ENCODE peak calls at places on chromosomes 11 and 22, in ten cellular contexts. A, R, U, N, J, P, I, B, F and K are unnamed samples.

GRCh38 chr11:61837411-61838005 is 9.4 kb downstream of the FADS2 start:
- DNase-seq in F (no peak), N (no peak), P (no peak), U (no peak), A (no peak), B (no peak), J (no peak), R (no peak), I (peak; percentile 10), K (no peak)

GRCh38 chr11:1203505-1204271 is 19.2 kb upstream of the MUC5B start:
- DNase-seq in J (peak; percentile 78), U (no peak), A (peak; percentile 32), R (peak; percentile 65), F (no peak), P (peak; percentile 28), B (no peak), N (peak; percentile 5), I (peak; percentile 37), K (no peak)

GRCh38 chr22:49156662-49157285 is 670.9 kb downstream of the BRD1 start:
- DNase-seq in U (no peak), J (no peak), N (no peak), P (peak; percentile 39), F (no peak), R (no peak), A (peak; percentile 17), I (peak; percentile 57), B (no peak), K (no peak)

GRCh38 chr11:64921384-64921783 is 3.1 kb upstream of the PPP2R5B start:
- DNase-seq in F (no peak), U (no peak), A (no peak), N (no peak), J (no peak), I (no peak), B (no peak), R (peak; percentile 49), P (no peak), K (no peak)

GRCh38 chr22:19700790-19701419 is 13.4 kb upstream of the SEPTIN5 start:
- DNase-seq in I (no peak), R (no peak), A (no peak), J (no peak), U (no peak), N (no peak), P (peak; percentile 13), F (no peak), B (no peak), K (no peak)

GRCh38 chr11:102287963-102288744 is 29.1 kb upstream of the BIRC3 start:
- DNase-seq in U (peak; percentile 80), I (peak; percentile 80), A (peak; percentile 37), F (peak; percentile 67), R (no peak), B (no peak), J (no peak), P (peak; percentile 45), N (peak; percentile 70), K (peak; percentile 51)

GRCh38 chr11:33642461-33643166 is 58.0 kb downstream of the C11orf91 start:
- DNase-seq in U (peak; percentile 18), I (no peak), B (no peak), F (no peak), A (no peak), R (no peak), J (no peak), N (no peak), P (no peak), K (no peak)

GRCh38 chr22:29663230-29663826 is 56.5 kb upstream of the CABP7 start:
- DNase-seq in U (no peak), R (no peak), A (no peak), B (no peak), J (no peak), P (no peak), N (no peak), I (no peak), F (no peak), K (no peak)

GRCh38 chr11:12359761-12360160 is 17.6 kb upstream of the PARVA start:
- DNase-seq in P (no peak), B (no peak), F (no peak), R (no peak), I (no peak), U (no peak), A (no peak), N (no peak), J (no peak), K (no peak)

GRCh38 chr11:44726278-44727113 is at the start of gene TSPAN18:
- DNase-seq in B (no peak), J (peak; percentile 85), I (peak; percentile 88), P (no peak), R (peak; percentile 68), A (no peak), U (no peak), N (peak; percentile 49), F (no peak), K (peak; percentile 35)

GRCh38 chr11:112024178-112024777 is 930 bp upstream of the DLAT start:
- DNase-seq in U (no peak), R (no peak), N (peak; percentile 54), B (no peak), P (no peak), J (no peak), F (no peak), A (no peak), I (no peak), K (no peak)

GRCh38 chr11:27718853-27719574 is 18.8 kb upstream of the BDNF start:
- DNase-seq in U (peak; percentile 64), N (no peak), F (no peak), J (peak; percentile 77), R (no peak), P (no peak), I (peak; percentile 79), B (no peak), A (peak; percentile 12), K (no peak)

GRCh38 chr22:19723990-19724827 is 870 bp downstream of the GP1BB start:
- DNase-seq in N (peak; percentile 94), B (no peak), F (no peak), I (no peak), A (no peak), P (no peak), J (peak; percentile 86), U (peak; percentile 65), R (no peak), K (no peak)

GRCh38 chr22:24187731-24188644 is 6.7 kb downstream of the SUSD2 start:
- DNase-seq in I (peak; percentile 21), J (peak; percentile 78), U (no peak), P (no peak), B (no peak), R (peak; percentile 59), N (no peak), F (no peak), A (no peak), K (no peak)

GRCh38 chr11:11864803-11865202 is 23.0 kb downstream of the USP47 start:
- DNase-seq in N (no peak), I (no peak), U (no peak), P (no peak), R (no peak), A (no peak), F (no peak), J (no peak), B (no peak), K (no peak)

GRCh38 chr22:38177926-38178604 is 3.6 kb downstream of the PLA2G6 start:
- DNase-seq in I (no peak), U (peak; percentile 82), N (peak; percentile 27), J (no peak), P (peak; percentile 45), A (peak; percentile 51), B (no peak), R (peak; percentile 82), F (peak; percentile 64), K (peak; percentile 60)

DNA sequence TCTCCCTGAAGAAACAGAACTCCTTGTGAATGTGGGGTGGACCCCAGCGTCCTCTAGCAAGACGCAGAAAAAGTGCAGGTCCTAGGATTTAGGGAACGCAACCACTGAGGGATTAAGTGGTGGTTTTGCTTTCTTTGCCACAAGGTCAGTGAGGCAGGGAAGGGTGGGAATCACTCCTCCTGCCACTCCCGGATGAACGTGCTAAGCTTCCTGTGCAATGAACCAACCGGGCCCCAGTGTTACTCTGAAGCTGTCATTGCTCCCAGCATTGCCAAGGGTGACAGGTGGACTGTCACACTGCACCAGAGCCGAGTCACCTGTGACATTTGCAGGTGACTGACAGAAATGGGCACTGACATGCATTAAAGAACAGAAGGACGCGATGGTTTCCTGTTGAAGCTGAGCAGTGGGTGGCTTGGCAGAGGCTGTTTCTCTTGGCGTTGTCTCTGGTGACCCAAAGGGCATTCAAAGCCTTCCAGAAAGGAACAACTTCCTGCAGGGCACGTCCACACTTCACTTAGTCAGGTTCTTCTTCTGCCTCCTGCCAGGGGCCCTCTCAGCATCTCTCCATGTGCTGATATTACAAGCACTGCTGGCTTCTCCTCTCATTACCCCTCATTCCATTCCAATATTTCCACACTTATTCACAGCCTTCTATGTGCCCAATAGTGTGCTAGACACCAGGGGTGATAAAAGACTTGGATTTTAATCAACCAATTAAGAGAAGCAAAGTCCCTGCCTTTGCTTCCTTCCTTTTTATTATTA is 9.7 kb downstream of the KIRREL3 start:
- DNase-seq in I (no peak), J (no peak), R (no peak), A (no peak), U (no peak), B (no peak), P (no peak), F (no peak), N (no peak), K (no peak)
- TF ChIP-seq CTCF in I (no peak), J (no peak), R (no peak), A (peak; percentile 1), U (no peak), B (no peak), P (peak; percentile 47), F (no peak), N (peak; percentile 18), K (no peak)

GRCh38 chr11:43561832-43562231 is 118.7 kb upstream of the HSD17B12 start:
- DNase-seq in R (no peak), J (no peak), I (no peak), F (no peak), P (no peak), B (no peak), U (no peak), N (no peak), A (no peak), K (no peak)

GRCh38 chr11:43573233-43573632 is 107.3 kb upstream of the HSD17B12 start:
- DNase-seq in N (peak; percentile 45), I (peak; percentile 51), B (no peak), R (no peak), J (no peak), A (no peak), U (peak; percentile 37), P (no peak), F (no peak), K (no peak)

GRCh38 chr11:43567396-43567975 is 113.1 kb upstream of the HSD17B12 start:
- DNase-seq in J (no peak), R (no peak), N (peak; percentile 55), P (no peak), F (no peak), I (peak; percentile 64), U (peak; percentile 58), B (no peak), A (no peak), K (no peak)
- H3K9me3 ChIP-seq in J (no peaks in the 10 kb centered on the region), R (no peaks in the 10 kb centered on the region), N (no peaks in the 10 kb centered on the region), P (no peaks in the 10 kb centered on the region), F (no peaks in the 10 kb centered on the region), I (no peaks in the 10 kb centered on the region), U (no peaks in the 10 kb centered on the region), B (no peaks in the 10 kb centered on the region), A (no peaks in the 10 kb centered on the region), K (no peaks in the 10 kb centered on the region)

GRCh38 chr11:35174666-35175065 is 35.7 kb downstream of the CD44 start:
- DNase-seq in F (no peak), I (no peak), U (no peak), N (no peak), B (no peak), J (no peak), A (no peak), R (no peak), P (no peak), K (no peak)
- TF ChIP-seq EP300 in F (no peak), I (no peak), U (no peak), N (no peak), B (no peak), J (no peak), A (no peak), R (no peak), P (no peak), K (no peak)

GRCh38 chr22:43298062-43298801 is 44.9 kb downstream of the SCUBE1 start:
- DNase-seq in F (peak; percentile 49), R (no peak), A (no peak), I (peak; percentile 78), N (no peak), J (peak; percentile 72), B (no peak), U (no peak), P (no peak), K (no peak)
- TF ChIP-seq CTCF in F (no peak), R (no peak), A (no peak), I (no peak), N (no peak), J (no peak), B (no peak), U (no peak), P (no peak), K (no peak)